ENCODE peak calls at places on chromosomes 3 and 15, in six cellular contexts. M is NCI-H524, Y is fibroblast of the conjunctiva, H is GM03348, O is stomach, K is germinal center. F is an unnamed sample.

GRCh38 chr15:82966671-82967071 is 14.2 kb upstream of the HOMER2 start:
- DNase-seq in M (no peak), Y (no peak), H (no peak), O (no peak), K (no peak), F (no peak)

GRCh38 chr3:129694228-129694627 is 87.8 kb upstream of the PLXND1 start:
- DNase-seq in M (no peak), Y (no peak), H (no peak), O (no peak), K (no peak), F (no peak)

GRCh38 chr15:50247819-50248650 is 17.5 kb downstream of the HDC start:
- DNase-seq in M (no peak), Y (no peak), H (no peak), O (peak), K (peak), F (no peak)

GRCh38 chr15:63953524-63953923 is 92.8 kb downstream of the DAPK2 start:
- DNase-seq in M (no peak), Y (no peak), H (no peak), O (no peak), K (no peak), F (no peak)

GRCh38 chr3:101816215-101817149 is 32.8 kb upstream of the NFKBIZ start:
- DNase-seq in M (no peak), Y (no peak), H (no peak), O (no peak), K (no peak), F (no peak)

GRCh38 chr3:162702768-162703385 is 1206.3 kb downstream of the OTOL1 start:
- DNase-seq in M (no peak), Y (no peak), H (no peak), O (no peak), K (no peak), F (no peak)

GRCh38 chr3:36497234-36497633 is 116.9 kb downstream of the STAC start:
- DNase-seq in M (no peak), Y (no peak), H (no peak), O (no peak), K (no peak), F (no peak)

GRCh38 chr15:62740141-62741004 is 302.2 kb upstream of the TPM1 start:
- DNase-seq in M (no peak), Y (no peak), H (no peak), O (no peak), K (no peak), F (no peak)

GRCh38 chr3:29181149-29181780 is 99.6 kb upstream of the RBMS3 start:
- DNase-seq in M (no peak), Y (no peak), H (no peak), O (no peak), K (no peak), F (no peak)

GRCh38 chr3:18080198-18080689 is 337.8 kb upstream of the TBC1D5 start:
- DNase-seq in M (no peak), Y (no peak), H (peak), O (no peak), K (no peak), F (peak)

GRCh38 chr15:73287019-73287418 is 81.7 kb downstream of the HCN4 start:
- DNase-seq in M (no peak), Y (no peak), H (no peak), O (no peak), K (no peak), F (no peak)

GRCh38 chr3:41338276-41338675 is 139.0 kb downstream of the CTNNB1 start:
- DNase-seq in M (no peak), Y (no peak), H (peak), O (no peak), K (no peak), F (peak)

GRCh38 chr15:83510001-83510400 is 62.9 kb downstream of the SH3GL3 start:
- DNase-seq in M (no peak), Y (no peak), H (no peak), O (no peak), K (no peak), F (no peak)

GRCh38 chr3:113668015-113668414 is 28.4 kb downstream of the USF3 start:
- DNase-seq in M (no peak), Y (peak), H (peak), O (no peak), K (no peak), F (peak)

GRCh38 chr3:806006-806405 is 286.8 kb upstream of the CNTN6 start:
- DNase-seq in M (no peak), Y (no peak), H (no peak), O (no peak), K (no peak), F (no peak)

GRCh38 chr15:63110428-63111026 is 11.1 kb upstream of the LACTB start:
- DNase-seq in M (no peak), Y (no peak), H (no peak), O (no peak), K (no peak), F (no peak)

F was measured in AG20443.